ENCODE peak calls at places on chromosome 20, in six cellular contexts. L, W, J, K, G and Z are unnamed samples.

GRCh38 chr20:62239278-62239879 is 1.1 kb downstream of the OSBPL2 start:
- DNase-seq in L (no peak), W (no peak), J (no peak), K (no peak), G (peak; percentile 27), Z (no peak)

GRCh38 chr20:48657426-48658197 is 170.2 kb downstream of the PREX1 start:
- DNase-seq in L (peak; percentile 58), W (peak; percentile 94), J (peak; percentile 88), K (peak; percentile 49), G (peak; percentile 82), Z (peak; percentile 88)

GRCh38 chr20:380763-381580 is 412 bp downstream of the TRIB3 start:
- DNase-seq in L (peak; percentile 21), W (peak; percentile 81), J (peak; percentile 78), K (peak; percentile 49), G (peak; percentile 69), Z (peak; percentile 78)

GRCh38 chr20:12610871-12611270 is 397.9 kb upstream of the SPTLC3 start:
- DNase-seq in L (no peak), W (no peak), J (no peak), K (no peak), G (no peak), Z (no peak)

GRCh38 chr20:31821427-31821826 is 2.3 kb downstream of the MYLK2 start:
- DNase-seq in L (no peak), W (no peak), J (no peak), K (no peak), G (no peak), Z (no peak)

GRCh38 chr20:1377984-1378742 is 14.7 kb downstream of the FKBP1A start:
- DNase-seq in L (peak; percentile 46), W (no peak), J (no peak), K (no peak), G (no peak), Z (peak; percentile 18)

GRCh38 chr20:38350879-38351775 is 4.8 kb downstream of the LBP start:
- DNase-seq in L (no peak), W (no peak), J (no peak), K (no peak), G (no peak), Z (no peak)

GRCh38 chr20:47694021-47694818 is 91.1 kb downstream of the SULF2 start:
- DNase-seq in L (no peak), W (no peak), J (no peak), K (no peak), G (no peak), Z (no peak)

GRCh38 chr20:34675993-34676641 is 775 bp downstream of the PIGU start:
- DNase-seq in L (peak; percentile 10), W (no peak), J (no peak), K (no peak), G (no peak), Z (no peak)

GRCh38 chr20:44728835-44729342 is 13.7 kb downstream of the CCN5 start:
- DNase-seq in L (peak; percentile 85), W (peak; percentile 75), J (no peak), K (no peak), G (peak; percentile 82), Z (peak; percentile 85)